ENCODE peak calls at places on chromosomes 1 and 21, in ten cellular contexts. One of them, this sample, is unnamed.

GRCh38 chr1:44210595-44210994 is 2.7 kb upstream of the DMAP1 start:
- DNase-seq in T-helper 2 cell: no peak
- DNase-seq in A172: no peak
- DNase-seq in DMS 273 treated with DMSO at 0.1 percent for 48 hours: no peak
- DNase-seq in GM10248: no peak
- DNase-seq in stromal cell of bone marrow: no peak
- DNase-seq in T-helper 9 cell: no peak
- DNase-seq in endothelial cell: no peak
- DNase-seq in H54: no peak
- DNase-seq in MV-4-11: no peak
- DNase-seq in this sample: no peak

GRCh38 chr1:167713330-167714081 is 8.3 kb upstream of the MPZL1 start:
- DNase-seq in T-helper 2 cell: peak
- DNase-seq in A172: no peak
- DNase-seq in DMS 273 treated with DMSO at 0.1 percent for 48 hours: no peak
- DNase-seq in GM10248: no peak
- DNase-seq in stromal cell of bone marrow: no peak
- DNase-seq in T-helper 9 cell: no peak
- DNase-seq in endothelial cell: peak
- DNase-seq in H54: no peak
- DNase-seq in MV-4-11: peak
- DNase-seq in this sample: peak

GRCh38 chr1:52045236-52045635 is 9.8 kb downstream of the TXNDC12 start:
- DNase-seq in T-helper 2 cell: no peak
- DNase-seq in A172: no peak
- DNase-seq in DMS 273 treated with DMSO at 0.1 percent for 48 hours: no peak
- DNase-seq in GM10248: no peak
- DNase-seq in stromal cell of bone marrow: no peak
- DNase-seq in T-helper 9 cell: no peak
- DNase-seq in endothelial cell: no peak
- DNase-seq in H54: no peak
- DNase-seq in MV-4-11: no peak
- DNase-seq in this sample: peak

GRCh38 chr1:63968663-63969460 is 195.0 kb downstream of the ROR1 start:
- DNase-seq in T-helper 2 cell: no peak
- DNase-seq in A172: no peak
- DNase-seq in DMS 273 treated with DMSO at 0.1 percent for 48 hours: no peak
- DNase-seq in GM10248: no peak
- DNase-seq in stromal cell of bone marrow: no peak
- DNase-seq in T-helper 9 cell: no peak
- DNase-seq in endothelial cell: no peak
- DNase-seq in H54: no peak
- DNase-seq in MV-4-11: no peak
- DNase-seq in this sample: no peak

GRCh38 chr21:46459356-46460112 is 843 bp downstream of the DIP2A start:
- DNase-seq in T-helper 2 cell: no peak
- DNase-seq in A172: no peak
- DNase-seq in DMS 273 treated with DMSO at 0.1 percent for 48 hours: no peak
- DNase-seq in GM10248: no peak
- DNase-seq in stromal cell of bone marrow: no peak
- DNase-seq in T-helper 9 cell: peak
- DNase-seq in endothelial cell: peak
- DNase-seq in H54: no peak
- DNase-seq in MV-4-11: peak
- DNase-seq in this sample: no peak

GRCh38 chr1:211198111-211198510 is 61.1 kb upstream of the RCOR3 start:
- DNase-seq in T-helper 2 cell: no peak
- DNase-seq in A172: peak
- DNase-seq in DMS 273 treated with DMSO at 0.1 percent for 48 hours: no peak
- DNase-seq in GM10248: no peak
- DNase-seq in stromal cell of bone marrow: peak
- DNase-seq in T-helper 9 cell: no peak
- DNase-seq in endothelial cell: no peak
- DNase-seq in H54: peak
- DNase-seq in MV-4-11: no peak
- DNase-seq in this sample: no peak

GRCh38 chr1:7576946-7577657 is 194.0 kb upstream of the VAMP3 start:
- DNase-seq in T-helper 2 cell: no peak
- DNase-seq in A172: no peak
- DNase-seq in DMS 273 treated with DMSO at 0.1 percent for 48 hours: no peak
- DNase-seq in GM10248: no peak
- DNase-seq in stromal cell of bone marrow: peak
- DNase-seq in T-helper 9 cell: no peak
- DNase-seq in endothelial cell: no peak
- DNase-seq in H54: no peak
- DNase-seq in MV-4-11: no peak
- DNase-seq in this sample: no peak

GRCh38 chr1:246681822-246682221 is 42.4 kb upstream of the SCCPDH start:
- DNase-seq in T-helper 2 cell: no peak
- DNase-seq in A172: no peak
- DNase-seq in DMS 273 treated with DMSO at 0.1 percent for 48 hours: peak
- DNase-seq in GM10248: no peak
- DNase-seq in stromal cell of bone marrow: no peak
- DNase-seq in T-helper 9 cell: no peak
- DNase-seq in endothelial cell: no peak
- DNase-seq in H54: no peak
- DNase-seq in MV-4-11: no peak
- DNase-seq in this sample: no peak

GRCh38 chr1:84998642-84999280 is 1.8 kb upstream of the MCOLN2 start:
- DNase-seq in T-helper 2 cell: peak
- DNase-seq in A172: no peak
- DNase-seq in DMS 273 treated with DMSO at 0.1 percent for 48 hours: no peak
- DNase-seq in GM10248: no peak
- DNase-seq in stromal cell of bone marrow: no peak
- DNase-seq in T-helper 9 cell: peak
- DNase-seq in endothelial cell: no peak
- DNase-seq in H54: no peak
- DNase-seq in MV-4-11: peak
- DNase-seq in this sample: no peak